ENCODE peak calls at places on chromosomes 12 and 14, in five cellular contexts. Z is IMR-90, J is H54, E is heart left ventricle, P is transverse colon. V is an unnamed sample.

GRCh38 chr14:88706425-88706824 is 86.3 kb downstream of the EML5 start:
- DNase-seq in Z (peak; percentile 70), P (no peak), E (no peak), J (no peak), V (no peak)

GRCh38 chr14:86652512-86652911 is 1122.6 kb downstream of the FLRT2 start:
- DNase-seq in P (no peak), J (no peak), E (no peak), Z (peak; percentile 53), V (no peak)

GRCh38 chr14:104094709-104095425 is 9.4 kb downstream of the ASPG start:
- DNase-seq in P (peak; percentile 81), Z (no peak), J (peak; percentile 87), E (peak; percentile 56), V (peak; percentile 63)

GRCh38 chr12:76025601-76026575 is 5.7 kb downstream of the PHLDA1 start:
- DNase-seq in P (no peak), Z (peak; percentile 75), J (no peak), E (no peak), V (no peak)

GRCh38 chr14:59768855-59769254 is 101.7 kb downstream of the RTN1 start:
- DNase-seq in P (no peak), Z (peak; percentile 5), J (no peak), E (no peak), V (no peak)

GRCh38 chr12:7242176-7243101 is 53.0 kb downstream of the PEX5 start:
- DNase-seq in P (no peak), E (no peak), J (no peak), Z (no peak), V (no peak)

GRCh38 chr14:53772936-53773335 is 183.7 kb downstream of the BMP4 start:
- DNase-seq in P (no peak), E (no peak), Z (no peak), J (no peak), V (no peak)

GRCh38 chr12:68236421-68237059 is 10.9 kb upstream of the IL26 start:
- DNase-seq in P (no peak), J (no peak), Z (no peak), E (no peak), V (no peak)

GRCh38 chr14:67269338-67270060 is 28.3 kb downstream of the PALS1 start:
- DNase-seq in P (no peak), E (no peak), J (no peak), Z (peak; percentile 87), V (no peak)

GRCh38 chr14:24673534-24674203 is 39.7 kb upstream of the GZMB start:
- DNase-seq in J (no peak), Z (no peak), E (no peak), P (peak; percentile 27), V (no peak)

GRCh38 chr14:75804570-75805275 is 143.7 kb downstream of the TTLL5 start:
- DNase-seq in Z (no peak), E (no peak), J (no peak), P (no peak), V (no peak)

GRCh38 chr12:102394200-102394599 is 86.2 kb downstream of the IGF1 start:
- DNase-seq in J (no peak), P (no peak), Z (no peak), E (no peak), V (no peak)

GRCh38 chr14:105537580-105538474 is 11.4 kb downstream of the TMEM121 start:
- DNase-seq in E (peak; percentile 50), P (peak; percentile 62), Z (no peak), J (peak; percentile 87), V (no peak)

GRCh38 chr14:80872645-80873044 is 68.9 kb downstream of the CEP128 start:
- DNase-seq in E (no peak), Z (peak; percentile 12), P (no peak), J (no peak), V (no peak)

GRCh38 chr14:101372494-101372813 is 188.8 kb upstream of the DIO3 start:
- DNase-seq in E (no peak), P (no peak), J (no peak), Z (no peak), V (no peak)

GRCh38 chr12:1791104-1791927 is 29.0 kb upstream of the LRTM2 start:
- DNase-seq in J (no peak), P (peak; percentile 75), Z (peak; percentile 67), E (peak; percentile 65), V (peak; percentile 78)

GRCh38 chr12:12903642-12904609 is 12.6 kb downstream of the GPRC5A start:
- DNase-seq in P (peak; percentile 80), Z (no peak), J (no peak), E (no peak), V (no peak)

GRCh38 chr12:64450711-64451486 is 1.0 kb upstream of the TBK1 start:
- DNase-seq in Z (peak; percentile 19), J (no peak), P (no peak), E (no peak), V (no peak)

GRCh38 chr14:102539544-102540309 is 30.2 kb upstream of the ANKRD9 start:
- DNase-seq in P (no peak), J (no peak), E (peak; percentile 73), Z (peak; percentile 58), V (no peak)

GRCh38 chr14:25108959-25109358 is 59.0 kb upstream of the STXBP6 start:
- DNase-seq in Z (no peak), E (no peak), J (no peak), P (peak; percentile 73), V (no peak)

GRCh38 chr12:34033628-34034296 is 11.5 kb downstream of the ALG10 start:
- DNase-seq in E (no peak), P (no peak), Z (peak; percentile 42), J (no peak), V (no peak)

GRCh38 chr14:37565550-37565949 is 29.5 kb downstream of the FOXA1 start:
- DNase-seq in J (no peak), Z (no peak), E (no peak), P (no peak), V (no peak)

DNA sequence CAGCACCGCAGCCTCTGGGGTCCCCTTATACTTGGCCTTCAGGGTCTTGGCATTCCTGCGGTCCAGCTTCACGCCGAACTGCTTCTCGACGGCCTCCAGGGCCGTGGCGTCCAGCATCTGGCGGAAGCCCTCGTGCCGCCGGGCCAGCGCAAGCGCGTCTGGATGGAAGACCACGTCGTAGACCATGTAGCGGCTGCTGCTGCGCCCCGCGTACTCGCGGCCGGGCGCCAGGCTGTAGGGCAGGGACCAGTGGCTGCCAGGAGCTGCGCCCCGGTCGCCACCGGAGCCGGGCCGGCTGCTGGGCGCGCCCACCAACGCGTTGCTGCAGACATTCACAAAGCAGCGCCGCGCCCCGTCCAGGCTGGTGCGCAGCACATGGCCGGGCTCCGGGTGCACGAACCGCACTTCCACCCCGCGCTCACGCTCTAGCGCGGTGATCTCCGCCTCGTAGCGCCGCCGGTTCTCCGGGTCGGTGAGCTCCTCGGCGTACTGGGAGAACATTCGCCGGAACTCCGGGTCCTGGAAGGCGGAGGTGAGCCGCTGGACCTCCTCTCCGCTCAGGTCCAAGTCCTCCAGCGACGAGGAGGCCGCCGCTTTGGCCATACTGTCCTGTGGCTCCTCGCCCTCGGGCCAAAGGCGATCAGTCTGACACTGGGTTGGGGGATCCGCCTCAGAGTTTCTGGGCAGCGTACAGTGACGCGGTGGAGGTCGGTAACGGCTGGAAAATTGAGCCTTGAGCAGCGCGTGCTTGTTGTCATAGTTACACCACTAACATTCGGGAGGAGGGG is at the start of gene DNAAF2:
- DNase-seq in P (peak; percentile 69), Z (peak; percentile 76), J (peak; percentile 12), E (peak; percentile 50), V (peak; percentile 66)
- TF ChIP-seq POLR2A in P (no peak), Z (no peak), J (no peak), E (no peak), V (peak; percentile 24)

GRCh38 chr12:19131020-19131431 is 1.5 kb downstream of the PLEKHA5 start:
- DNase-seq in P (peak; percentile 16), J (peak; percentile 23), E (no peak), Z (peak; percentile 60), V (peak; percentile 33)
- TF ChIP-seq POLR2A in P (no peak), J (no peak), E (no peak), Z (no peak), V (no peak)

GRCh38 chr12:123712780-123713319 is 697 bp downstream of the ATP6V0A2 start:
- DNase-seq in Z (no peak), J (no peak), P (no peak), E (no peak), V (no peak)

GRCh38 chr12:123714302-123714627 is 2.1 kb downstream of the ATP6V0A2 start:
- DNase-seq in P (no peak), E (no peak), Z (no peak), J (no peak), V (no peak)

GRCh38 chr12:123715151-123715676 is 3.1 kb downstream of the ATP6V0A2 start:
- DNase-seq in Z (peak; percentile 5), J (no peak), P (no peak), E (no peak), V (no peak)

DNA sequence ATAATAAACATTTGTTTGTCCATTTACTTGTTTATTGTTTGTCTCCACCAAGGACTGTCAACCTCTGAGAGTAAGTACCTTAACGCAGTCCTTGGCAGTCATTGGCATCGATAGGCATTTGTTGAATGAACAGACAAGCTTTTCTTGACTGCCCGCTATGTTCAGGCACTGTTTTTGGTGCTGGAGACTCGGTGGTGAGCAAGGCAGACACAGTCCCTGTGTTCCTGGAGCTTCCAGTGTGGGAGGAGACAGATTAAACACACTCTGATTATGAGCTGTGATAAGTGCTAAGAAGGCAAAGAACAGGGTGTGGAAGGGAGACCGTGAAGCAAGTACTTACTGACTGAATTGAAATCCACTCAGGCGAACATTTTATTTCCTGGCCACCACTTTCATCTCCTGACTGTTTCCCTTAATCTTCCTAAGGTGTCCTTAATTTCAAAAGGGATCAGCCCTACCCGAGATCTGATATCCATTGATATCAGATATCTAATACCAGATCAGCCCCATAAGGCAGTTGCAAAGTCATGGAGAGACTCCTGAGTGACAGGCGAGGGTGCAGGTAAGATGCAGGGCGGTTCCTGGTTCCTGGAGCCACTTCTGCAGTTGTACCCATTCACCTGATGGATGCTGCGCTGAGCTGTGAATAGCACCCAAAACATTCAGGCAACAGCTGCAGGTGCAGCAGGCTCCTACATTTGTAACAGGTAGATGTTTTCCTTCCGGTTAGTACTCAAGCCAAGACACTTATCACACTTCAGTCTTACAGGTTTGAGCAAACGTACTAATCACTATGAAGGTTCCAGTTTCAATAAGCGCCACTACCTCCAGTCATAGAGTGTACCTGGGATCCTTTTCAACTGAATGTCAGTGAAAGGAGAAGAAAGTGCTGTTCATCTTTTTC is 1.5 kb downstream of the ATP6V0A2 start:
- DNase-seq in E (no peak), J (no peak), P (peak; percentile 37), Z (peak; percentile 10), V (no peak)
- TF ChIP-seq POLR2A in E (no peak), J (no peak), P (peak; percentile 35), Z (no peak), V (no peak)

DNA sequence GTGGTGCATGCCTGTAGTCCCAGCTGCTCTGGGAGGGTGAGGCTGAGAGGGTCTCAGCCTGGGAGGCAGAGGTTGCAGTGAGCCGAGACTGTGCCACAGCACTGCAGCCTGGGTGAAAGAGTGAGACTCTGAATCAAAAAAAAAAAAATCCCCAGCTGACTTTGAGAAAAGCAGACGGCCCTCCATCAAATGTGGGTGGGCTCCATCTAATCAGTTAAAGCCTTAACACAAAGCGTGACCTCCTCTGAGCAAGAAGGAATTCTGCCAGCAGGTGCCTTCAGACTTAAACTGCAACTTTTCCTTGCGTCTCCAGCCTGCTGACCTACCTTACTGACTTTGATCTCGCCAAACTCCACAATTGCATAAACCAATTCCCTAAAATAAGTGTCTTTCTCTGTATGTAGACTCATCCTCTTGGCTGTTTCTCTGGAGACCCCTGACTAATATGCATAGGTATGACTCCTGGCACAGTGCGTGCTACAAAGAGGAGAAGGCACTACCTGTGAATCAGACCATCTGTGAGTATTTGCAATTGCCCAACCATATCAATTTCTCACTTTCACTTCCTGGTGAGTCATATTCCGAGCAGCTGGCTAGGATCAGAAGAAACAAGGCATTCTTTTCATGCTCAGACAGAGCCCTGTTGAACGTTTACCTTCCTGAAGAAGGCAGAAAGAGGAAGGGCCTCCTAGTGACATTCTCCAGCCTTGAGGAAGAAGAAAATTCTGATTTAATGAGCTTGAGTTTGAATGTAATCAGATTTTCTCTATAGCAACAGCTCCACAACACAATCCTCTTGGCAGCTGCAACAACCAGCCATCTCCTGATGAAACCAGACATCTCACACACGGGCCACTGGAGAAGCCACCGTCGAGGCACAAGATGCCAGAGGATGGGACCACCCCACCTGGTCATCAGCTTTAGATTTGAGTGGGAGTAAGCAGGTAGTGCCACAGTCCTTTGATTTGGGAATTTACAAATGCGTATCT is 54.3 kb downstream of the CLMN start:
- DNase-seq in J (peak; percentile 65), Z (peak; percentile 93), E (no peak), P (peak; percentile 66), V (peak; percentile 97)
- TF ChIP-seq POLR2A in J (no peak), Z (no peak), E (no peak), P (peak; percentile 57), V (no peak)